ENCODE peak calls at places on chromosomes 3 and 15, in eight cellular contexts. G is AG04449, Z is psoas muscle, U is neural progenitor cell, T is activated B cell treated with CpG ODN at 0.5 μM for 24 hours, R is omental fat pad, J is pancreas, B is RWPE1. Y is an unnamed sample.

GRCh38 chr3:20648921-20649381 is 462.9 kb upstream of the SGO1 start:
- DNase-seq in G (no peak), J (no peak), Z (no peak), U (no peak), T (no peak), B (no peak), R (no peak), Y (no peak)

GRCh38 chr3:60028243-60028642 is 978.4 kb upstream of the CFAP20DC start:
- DNase-seq in Z (no peak), J (no peak), U (no peak), B (no peak), G (no peak), R (no peak), T (no peak), Y (no peak)

GRCh38 chr15:41494190-41494921 is 682 bp downstream of the ITPKA start:
- DNase-seq in Z (peak), B (peak), R (no peak), J (peak), T (peak), U (peak), G (no peak), Y (peak)

GRCh38 chr3:4426782-4427344 is 40.2 kb downstream of the SUMF1 start:
- DNase-seq in Z (no peak), B (no peak), R (no peak), J (no peak), U (no peak), T (no peak), G (peak), Y (no peak)

GRCh38 chr3:55405436-55405835 is 81.7 kb downstream of the WNT5A start:
- DNase-seq in T (no peak), R (no peak), B (no peak), J (no peak), G (no peak), U (peak), Z (no peak), Y (no peak)

GRCh38 chr3:29239377-29239776 is 41.5 kb upstream of the RBMS3 start:
- DNase-seq in G (no peak), Z (no peak), U (no peak), T (no peak), R (no peak), B (no peak), J (no peak), Y (no peak)

GRCh38 chr3:53496984-53497383 is 2.6 kb downstream of the CACNA1D start:
- DNase-seq in T (no peak), R (no peak), Z (no peak), G (no peak), J (no peak), B (no peak), U (no peak), Y (no peak)

GRCh38 chr3:182948305-182948704 is 32.0 kb downstream of the DCUN1D1 start:
- DNase-seq in T (no peak), R (no peak), G (no peak), U (no peak), Z (no peak), B (no peak), J (no peak), Y (no peak)

GRCh38 chr3:11236588-11237461 is 35.4 kb upstream of the ATG7 start:
- DNase-seq in Z (peak), J (peak), B (peak), R (peak), U (peak), G (no peak), T (peak), Y (peak)

GRCh38 chr3:50177346-50177745 is 14.1 kb upstream of the GNAT1 start:
- DNase-seq in Z (no peak), U (no peak), R (no peak), J (peak), G (no peak), B (no peak), T (no peak), Y (no peak)

GRCh38 chr3:180267202-180267843 is 230.6 kb upstream of the PEX5L start:
- DNase-seq in B (no peak), J (no peak), Z (no peak), G (no peak), T (no peak), R (no peak), U (no peak), Y (no peak)

GRCh38 chr15:64931381-64931780 is 19.7 kb downstream of the ANKDD1A start:
- DNase-seq in U (no peak), R (no peak), T (no peak), G (no peak), Z (no peak), J (no peak), B (no peak), Y (no peak)

GRCh38 chr15:55802600-55803376 is 59.8 kb upstream of the PRTG start:
- DNase-seq in J (no peak), T (no peak), R (no peak), G (no peak), B (no peak), U (peak), Z (no peak), Y (no peak)

GRCh38 chr3:16686679-16687078 is 81.5 kb upstream of the DAZL start:
- DNase-seq in Z (no peak), U (no peak), T (no peak), G (no peak), J (no peak), R (no peak), B (no peak), Y (no peak)

GRCh38 chr3:98966862-98967554 is 65.5 kb upstream of the DCBLD2 start:
- DNase-seq in J (no peak), G (no peak), T (no peak), Z (no peak), B (peak), U (no peak), R (no peak), Y (no peak)

GRCh38 chr3:149299938-149300791 is 33.3 kb downstream of the TM4SF18 start:
- DNase-seq in R (no peak), G (peak), T (no peak), U (no peak), B (peak), J (no peak), Z (peak), Y (peak)

GRCh38 chr3:195770081-195770840 is 41.5 kb downstream of the MUC4 start:
- DNase-seq in Z (no peak), J (no peak), T (no peak), U (no peak), B (no peak), G (no peak), R (no peak), Y (no peak)

GRCh38 chr3:50830451-50830850 is 155.7 kb downstream of the DOCK3 start:
- DNase-seq in J (no peak), T (no peak), Z (no peak), G (no peak), U (no peak), B (no peak), R (no peak), Y (no peak)

GRCh38 chr3:55487376-55488241 is 503 bp upstream of the WNT5A start:
- DNase-seq in B (peak), U (peak), J (peak), G (no peak), Z (peak), T (no peak), R (no peak), Y (no peak)

GRCh38 chr15:84840741-84841429 is 23.7 kb downstream of the ALPK3 start:
- DNase-seq in Z (peak), T (no peak), U (no peak), R (no peak), B (no peak), J (peak), G (peak), Y (peak)

GRCh38 chr3:124800511-124801374 is 70.5 kb downstream of the UMPS start:
- DNase-seq in Z (peak), T (no peak), R (no peak), G (no peak), B (no peak), J (no peak), U (no peak), Y (peak)

GRCh38 chr3:48642605-48643004 is 7.3 kb upstream of the SLC26A6 start:
- DNase-seq in B (no peak), G (no peak), J (no peak), T (no peak), U (no peak), R (no peak), Z (no peak), Y (no peak)

GRCh38 chr3:142958707-142959106 is 4.8 kb downstream of the PAQR9 start:
- DNase-seq in Z (peak), B (peak), U (no peak), G (no peak), T (no peak), R (no peak), J (no peak), Y (peak)

GRCh38 chr3:128296469-128297251 is 143.4 kb downstream of the EEFSEC start:
- DNase-seq in T (no peak), J (no peak), B (no peak), Z (no peak), R (no peak), G (no peak), U (no peak), Y (no peak)

GRCh38 chr3:105527949-105528348 is 161.2 kb downstream of the ALCAM start:
- DNase-seq in T (no peak), B (peak), R (no peak), U (no peak), G (no peak), Z (no peak), J (no peak), Y (no peak)

GRCh38 chr15:70142322-70143191 is 44.8 kb upstream of the TLE3 start:
- DNase-seq in B (no peak), G (no peak), Z (no peak), U (no peak), J (no peak), R (no peak), T (no peak), Y (no peak)

GRCh38 chr15:31474059-31474868 is 147.6 kb downstream of the KLF13 start:
- DNase-seq in R (no peak), G (no peak), T (no peak), B (no peak), Z (no peak), J (no peak), U (no peak), Y (no peak)

GRCh38 chr3:175336406-175337133 is 477.4 kb downstream of the NAALADL2 start:
- DNase-seq in J (no peak), U (no peak), T (no peak), G (no peak), B (no peak), Z (no peak), R (no peak), Y (no peak)

GRCh38 chr3:160909917-160910316 is 153.9 kb downstream of the PPM1L start:
- DNase-seq in G (no peak), B (no peak), T (no peak), U (no peak), J (no peak), R (no peak), Z (no peak), Y (no peak)

GRCh38 chr3:159196316-159196715 is 394.5 kb downstream of the MFSD1 start:
- DNase-seq in Z (no peak), B (no peak), R (no peak), G (no peak), U (no peak), T (no peak), J (no peak), Y (no peak)

GRCh38 chr3:148229107-148229506 is 468.6 kb upstream of the AGTR1 start:
- DNase-seq in G (no peak), Z (no peak), B (no peak), T (no peak), U (no peak), R (no peak), J (no peak), Y (no peak)

GRCh38 chr3:129620828-129621605 is 14.5 kb upstream of the PLXND1 start:
- DNase-seq in T (no peak), G (no peak), Z (no peak), U (no peak), B (no peak), J (peak), R (no peak), Y (no peak)

GRCh38 chr3:69354948-69355347 is 30.9 kb downstream of the FRMD4B start:
- DNase-seq in U (no peak), B (no peak), G (no peak), T (no peak), R (no peak), J (no peak), Z (no peak), Y (no peak)

GRCh38 chr3:52039846-52040245 is 16.5 kb downstream of the DUSP7 start:
- DNase-seq in Z (peak), T (no peak), G (no peak), J (no peak), U (peak), B (no peak), R (no peak), Y (no peak)

GRCh38 chr3:152574461-152575079 is 260.4 kb upstream of the P2RY1 start:
- DNase-seq in R (no peak), B (peak), Z (peak), T (no peak), U (peak), J (no peak), G (no peak), Y (peak)

GRCh38 chr3:12579456-12579855 is 22.6 kb downstream of the MKRN2 start:
- DNase-seq in Z (no peak), R (no peak), T (no peak), G (no peak), U (no peak), J (no peak), B (no peak), Y (no peak)

GRCh38 chr3:117892431-117892841 is 1142.2 kb downstream of the IGSF11 start:
- DNase-seq in R (no peak), U (no peak), J (no peak), Z (no peak), B (no peak), G (no peak), T (no peak), Y (peak)

GRCh38 chr3:194294199-194294887 is 56.8 kb downstream of the CPN2 start:
- DNase-seq in G (no peak), Z (peak), U (peak), T (no peak), R (no peak), J (no peak), B (no peak), Y (peak)

GRCh38 chr15:87764461-87765236 is 491.9 kb downstream of the NTRK3 start:
- DNase-seq in J (no peak), Z (no peak), R (no peak), T (no peak), G (peak), B (peak), U (peak), Y (no peak)

DNA sequence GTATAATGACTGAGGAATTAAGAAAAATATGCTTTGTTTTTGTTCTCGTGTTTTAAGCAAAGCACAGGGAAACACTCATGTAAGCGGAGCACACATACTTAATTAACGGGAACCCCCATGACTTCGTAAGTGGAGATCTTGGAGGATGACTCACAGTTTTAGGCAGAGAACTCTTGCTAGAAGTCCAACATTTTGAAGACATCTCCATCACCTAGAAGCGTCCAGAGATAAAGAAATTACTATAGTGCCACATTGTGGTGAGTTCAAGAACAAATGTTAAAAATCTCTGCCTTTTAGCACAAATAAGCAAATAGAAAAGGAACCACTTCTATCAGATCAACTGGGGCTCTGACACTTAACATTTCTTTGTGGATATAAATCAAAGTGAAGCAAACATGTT is 194.1 kb upstream of the ARHGEF26 start:
- DNase-seq in Z (no peak), G (peak), R (no peak), B (peak), J (no peak), U (no peak), T (no peak), Y (no peak)
- TF ChIP-seq CTCF in Z (no peak), G (no peak), R (no peak), B (no peak), J (no peak), U (peak), T (no peak), Y (no peak)

GRCh38 chr15:34855397-34855796 is 60.0 kb upstream of the ACTC1 start:
- DNase-seq in U (no peak), Z (no peak), J (no peak), G (no peak), B (peak), R (no peak), T (no peak), Y (no peak)

GRCh38 chr15:34851751-34852150 is 56.4 kb upstream of the ACTC1 start:
- DNase-seq in T (no peak), R (no peak), Z (no peak), B (no peak), J (no peak), U (no peak), G (no peak), Y (no peak)

GRCh38 chr15:34855893-34856292 is 60.5 kb upstream of the ACTC1 start:
- DNase-seq in T (no peak), Z (no peak), B (peak), J (no peak), R (no peak), U (no peak), G (no peak), Y (peak)

GRCh38 chr15:34851007-34851406 is 55.7 kb upstream of the ACTC1 start:
- DNase-seq in U (no peak), J (no peak), T (no peak), G (no peak), B (no peak), Z (no peak), R (no peak), Y (no peak)

DNA sequence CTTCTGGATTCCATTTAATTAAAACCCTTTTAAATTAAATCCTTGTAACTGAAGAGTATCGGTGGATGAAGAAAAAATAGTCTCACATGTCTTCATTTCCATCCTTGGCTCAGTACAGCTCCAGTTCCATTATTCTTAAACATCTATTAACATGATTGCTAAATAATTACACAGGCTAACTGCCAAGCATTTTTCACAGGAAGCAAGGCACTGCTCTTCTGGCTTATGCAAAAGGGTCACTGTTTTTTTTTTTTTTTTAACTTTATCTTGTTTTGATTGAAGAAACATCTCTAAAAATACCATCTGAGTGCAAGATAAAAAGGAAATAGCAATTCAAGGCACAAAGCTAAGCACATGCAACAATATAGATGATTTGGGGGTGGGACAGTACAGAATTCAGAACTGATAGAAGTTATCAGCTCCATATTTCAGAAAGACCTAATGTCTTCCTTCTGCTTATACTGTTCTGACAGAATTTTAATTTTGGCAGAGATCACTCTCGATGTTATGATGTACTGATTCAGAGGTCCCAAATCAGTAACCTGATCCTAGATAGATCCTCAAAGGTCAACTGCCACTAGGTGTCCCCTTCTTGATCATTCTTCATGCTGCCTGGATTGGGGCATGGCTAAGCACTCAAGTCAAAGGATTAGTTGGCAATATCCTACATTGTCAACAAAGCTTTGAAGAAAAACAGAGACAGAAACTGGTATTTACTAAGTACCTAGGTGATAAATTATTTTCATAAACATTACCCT is 57.8 kb upstream of the ACTC1 start:
- DNase-seq in B (no peak), G (no peak), T (no peak), Z (no peak), J (no peak), R (no peak), U (peak), Y (no peak)
- TF ChIP-seq CTCF in B (no peak), G (no peak), T (no peak), Z (no peak), J (no peak), R (no peak), U (peak), Y (no peak)

GRCh38 chr15:76642671-76643070 is 262.5 kb downstream of the SCAPER start:
- DNase-seq in G (no peak), Z (no peak), B (no peak), U (no peak), J (no peak), R (no peak), T (no peak), Y (no peak)
- TF ChIP-seq CTCF in G (no peak), Z (peak), B (peak), U (peak), J (no peak), R (no peak), T (no peak), Y (no peak)

DNA sequence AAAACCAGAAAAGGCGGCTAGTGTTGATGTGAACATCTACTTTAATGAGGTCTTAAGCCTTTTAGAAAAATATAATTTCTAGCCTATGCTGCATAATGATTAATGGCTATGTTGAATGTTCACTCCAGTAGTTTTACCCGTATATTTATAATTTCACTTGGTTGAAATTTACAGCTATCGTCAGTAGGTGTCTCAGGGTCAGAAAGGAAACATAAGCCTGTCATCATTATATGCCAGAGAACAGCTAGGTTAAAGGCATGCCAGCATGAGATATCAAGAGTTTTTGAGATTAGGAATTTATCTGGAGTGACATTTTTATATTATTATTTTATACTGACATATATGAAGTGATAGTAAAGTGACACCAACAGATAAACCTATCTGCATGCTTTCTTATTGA is 904.1 kb downstream of the OTOL1 start:
- DNase-seq in R (no peak), Z (no peak), T (no peak), B (no peak), G (no peak), J (no peak), U (no peak), Y (no peak)
- TF ChIP-seq CTCF in R (no peak), Z (no peak), T (no peak), B (no peak), G (no peak), J (no peak), U (no peak), Y (no peak)

GRCh38 chr15:33623010-33623409 is 312.2 kb downstream of the RYR3 start:
- DNase-seq in Z (no peak), R (no peak), T (no peak), U (peak), B (no peak), G (no peak), J (no peak), Y (no peak)
- TF ChIP-seq CTCF in Z (no peak), R (no peak), T (no peak), U (peak), B (no peak), G (no peak), J (no peak), Y (no peak)

GRCh38 chr3:73188707-73189106 is 127.2 kb downstream of the EBLN2 start:
- DNase-seq in Z (no peak), T (no peak), U (no peak), G (no peak), J (no peak), R (no peak), B (no peak), Y (no peak)

GRCh38 chr3:73192036-73192738 is 130.7 kb downstream of the EBLN2 start:
- DNase-seq in B (no peak), Z (no peak), T (no peak), J (no peak), G (no peak), U (peak), R (no peak), Y (no peak)
- TF ChIP-seq CTCF in B (no peak), Z (no peak), T (no peak), J (no peak), G (no peak), U (peak), R (no peak), Y (peak)

GRCh38 chr3:169619793-169620192 is 43.7 kb downstream of the MECOM start:
- DNase-seq in R (no peak), T (no peak), U (no peak), J (no peak), Z (no peak), B (no peak), G (no peak), Y (no peak)
- TF ChIP-seq CTCF in R (no peak), T (no peak), U (peak), J (no peak), Z (peak), B (no peak), G (no peak), Y (no peak)